ENCODE peak calls at places on chromosomes 2 and 18, in nine cellular contexts. One of them, this sample, is unnamed.

GRCh38 chr2:16224298-16225045 is 284.1 kb downstream of the MYCN start:
- DNase-seq in OCI-LY7: no peak
- DNase-seq in tibial artery: peak
- DNase-seq in upper lobe of right lung: peak
- DNase-seq in sigmoid colon: no peak
- DNase-seq in HCT116: no peak
- DNase-seq in CD8-positive, alpha-beta T cell: no peak
- DNase-seq in brain microvascular endothelial cell: no peak
- DNase-seq in PC-3: no peak
- DNase-seq in this sample: no peak

GRCh38 chr2:108630567-108631405 is 88.5 kb upstream of the RANBP2 start:
- DNase-seq in OCI-LY7: no peak
- DNase-seq in tibial artery: no peak
- DNase-seq in upper lobe of right lung: no peak
- DNase-seq in sigmoid colon: no peak
- DNase-seq in HCT116: no peak
- DNase-seq in CD8-positive, alpha-beta T cell: no peak
- DNase-seq in brain microvascular endothelial cell: no peak
- DNase-seq in PC-3: peak
- DNase-seq in this sample: no peak

GRCh38 chr2:88687384-88687783 is 4.1 kb upstream of the RPIA start:
- DNase-seq in OCI-LY7: no peak
- DNase-seq in tibial artery: no peak
- DNase-seq in upper lobe of right lung: no peak
- DNase-seq in sigmoid colon: no peak
- DNase-seq in HCT116: no peak
- DNase-seq in CD8-positive, alpha-beta T cell: no peak
- DNase-seq in brain microvascular endothelial cell: no peak
- DNase-seq in PC-3: no peak
- DNase-seq in this sample: no peak

GRCh38 chr18:58097127-58097906 is 53.3 kb downstream of the NEDD4L start:
- DNase-seq in OCI-LY7: no peak
- DNase-seq in tibial artery: no peak
- DNase-seq in upper lobe of right lung: peak
- DNase-seq in sigmoid colon: no peak
- DNase-seq in HCT116: no peak
- DNase-seq in CD8-positive, alpha-beta T cell: no peak
- DNase-seq in brain microvascular endothelial cell: peak
- DNase-seq in PC-3: no peak
- DNase-seq in this sample: peak

GRCh38 chr2:134245340-134245984 is 8.4 kb upstream of the MGAT5 start:
- DNase-seq in OCI-LY7: peak
- DNase-seq in tibial artery: peak
- DNase-seq in upper lobe of right lung: peak
- DNase-seq in sigmoid colon: peak
- DNase-seq in HCT116: peak
- DNase-seq in CD8-positive, alpha-beta T cell: peak
- DNase-seq in brain microvascular endothelial cell: peak
- DNase-seq in PC-3: peak
- DNase-seq in this sample: peak

GRCh38 chr2:198788676-198789075 is 669.1 kb downstream of the SATB2 start:
- DNase-seq in OCI-LY7: no peak
- DNase-seq in tibial artery: no peak
- DNase-seq in upper lobe of right lung: no peak
- DNase-seq in sigmoid colon: no peak
- DNase-seq in HCT116: no peak
- DNase-seq in CD8-positive, alpha-beta T cell: no peak
- DNase-seq in brain microvascular endothelial cell: no peak
- DNase-seq in PC-3: no peak
- DNase-seq in this sample: no peak

GRCh38 chr2:196988599-196988998 is 62.1 kb upstream of the PGAP1 start:
- DNase-seq in OCI-LY7: no peak
- DNase-seq in tibial artery: no peak
- DNase-seq in upper lobe of right lung: no peak
- DNase-seq in sigmoid colon: no peak
- DNase-seq in HCT116: no peak
- DNase-seq in CD8-positive, alpha-beta T cell: no peak
- DNase-seq in brain microvascular endothelial cell: no peak
- DNase-seq in PC-3: no peak
- DNase-seq in this sample: no peak

GRCh38 chr2:151261240-151261976 is at the start of gene RBM43:
- DNase-seq in OCI-LY7: peak
- DNase-seq in tibial artery: peak
- DNase-seq in upper lobe of right lung: peak
- DNase-seq in sigmoid colon: peak
- DNase-seq in HCT116: peak
- DNase-seq in CD8-positive, alpha-beta T cell: peak
- DNase-seq in brain microvascular endothelial cell: peak
- DNase-seq in PC-3: peak
- DNase-seq in this sample: peak

GRCh38 chr2:173708757-173709156 is 256.4 kb downstream of the SP3 start:
- DNase-seq in OCI-LY7: no peak
- DNase-seq in tibial artery: no peak
- DNase-seq in upper lobe of right lung: no peak
- DNase-seq in sigmoid colon: peak
- DNase-seq in HCT116: no peak
- DNase-seq in CD8-positive, alpha-beta T cell: no peak
- DNase-seq in brain microvascular endothelial cell: no peak
- DNase-seq in PC-3: no peak
- DNase-seq in this sample: no peak

GRCh38 chr2:122096788-122097187 is 341.3 kb downstream of the TSN start:
- DNase-seq in OCI-LY7: no peak
- DNase-seq in tibial artery: no peak
- DNase-seq in upper lobe of right lung: no peak
- DNase-seq in sigmoid colon: no peak
- DNase-seq in HCT116: no peak
- DNase-seq in CD8-positive, alpha-beta T cell: no peak
- DNase-seq in brain microvascular endothelial cell: no peak
- DNase-seq in PC-3: peak
- DNase-seq in this sample: no peak

GRCh38 chr2:110716959-110717645 is 15.3 kb upstream of the ACOXL start:
- DNase-seq in OCI-LY7: no peak
- DNase-seq in tibial artery: no peak
- DNase-seq in upper lobe of right lung: no peak
- DNase-seq in sigmoid colon: no peak
- DNase-seq in HCT116: no peak
- DNase-seq in CD8-positive, alpha-beta T cell: no peak
- DNase-seq in brain microvascular endothelial cell: no peak
- DNase-seq in PC-3: no peak
- DNase-seq in this sample: no peak
- H3K4me3 ChIP-seq in OCI-LY7: no peak
- H3K4me3 ChIP-seq in tibial artery: no peak
- H3K4me3 ChIP-seq in upper lobe of right lung: no peak
- H3K4me3 ChIP-seq in sigmoid colon: no peak
- H3K4me3 ChIP-seq in HCT116: no peak
- H3K4me3 ChIP-seq in CD8-positive, alpha-beta T cell: no peak
- H3K4me3 ChIP-seq in brain microvascular endothelial cell: no peak
- H3K4me3 ChIP-seq in PC-3: no peak
- H3K4me3 ChIP-seq in this sample: no peak

GRCh38 chr18:23179416-23179815 is 44.1 kb downstream of the CABLES1 start:
- DNase-seq in OCI-LY7: no peak
- DNase-seq in tibial artery: no peak
- DNase-seq in upper lobe of right lung: no peak
- DNase-seq in sigmoid colon: no peak
- DNase-seq in HCT116: no peak
- DNase-seq in CD8-positive, alpha-beta T cell: no peak
- DNase-seq in brain microvascular endothelial cell: no peak
- DNase-seq in PC-3: no peak
- DNase-seq in this sample: no peak

GRCh38 chr18:23177433-23178072 is 42.3 kb downstream of the CABLES1 start:
- DNase-seq in OCI-LY7: no peak
- DNase-seq in tibial artery: no peak
- DNase-seq in upper lobe of right lung: no peak
- DNase-seq in sigmoid colon: no peak
- DNase-seq in HCT116: no peak
- DNase-seq in CD8-positive, alpha-beta T cell: no peak
- DNase-seq in brain microvascular endothelial cell: no peak
- DNase-seq in PC-3: no peak
- DNase-seq in this sample: no peak

GRCh38 chr18:23176701-23177432 is 41.6 kb downstream of the CABLES1 start:
- DNase-seq in OCI-LY7: no peak
- DNase-seq in tibial artery: no peak
- DNase-seq in upper lobe of right lung: no peak
- DNase-seq in sigmoid colon: no peak
- DNase-seq in HCT116: no peak
- DNase-seq in CD8-positive, alpha-beta T cell: no peak
- DNase-seq in brain microvascular endothelial cell: no peak
- DNase-seq in PC-3: no peak
- DNase-seq in this sample: no peak

GRCh38 chr18:23178201-23178600 is 42.9 kb downstream of the CABLES1 start:
- DNase-seq in OCI-LY7: no peak
- DNase-seq in tibial artery: no peak
- DNase-seq in upper lobe of right lung: no peak
- DNase-seq in sigmoid colon: no peak
- DNase-seq in HCT116: no peak
- DNase-seq in CD8-positive, alpha-beta T cell: no peak
- DNase-seq in brain microvascular endothelial cell: no peak
- DNase-seq in PC-3: no peak
- DNase-seq in this sample: no peak

GRCh38 chr18:23178661-23179081 is 43.4 kb downstream of the CABLES1 start:
- DNase-seq in OCI-LY7: no peak
- DNase-seq in tibial artery: no peak
- DNase-seq in upper lobe of right lung: no peak
- DNase-seq in sigmoid colon: no peak
- DNase-seq in HCT116: no peak
- DNase-seq in CD8-positive, alpha-beta T cell: no peak
- DNase-seq in brain microvascular endothelial cell: no peak
- DNase-seq in PC-3: no peak
- DNase-seq in this sample: no peak
- H3K27ac ChIP-seq in OCI-LY7: no peak
- H3K27ac ChIP-seq in tibial artery: no peak
- H3K27ac ChIP-seq in upper lobe of right lung: no peak
- H3K27ac ChIP-seq in sigmoid colon: no peak
- H3K27ac ChIP-seq in HCT116: no peak
- H3K27ac ChIP-seq in CD8-positive, alpha-beta T cell: no peak
- H3K27ac ChIP-seq in brain microvascular endothelial cell: no peak
- H3K27ac ChIP-seq in PC-3: no peak
- H3K27ac ChIP-seq in this sample: no peak

GRCh38 chr18:12657048-12657848 is 659 bp downstream of the SPIRE1 start:
- DNase-seq in OCI-LY7: no peak
- DNase-seq in tibial artery: peak
- DNase-seq in upper lobe of right lung: peak
- DNase-seq in sigmoid colon: peak
- DNase-seq in HCT116: no peak
- DNase-seq in CD8-positive, alpha-beta T cell: peak
- DNase-seq in brain microvascular endothelial cell: peak
- DNase-seq in PC-3: peak
- DNase-seq in this sample: peak

GRCh38 chr18:12657849-12658829 is at the start of gene SPIRE1:
- DNase-seq in OCI-LY7: peak
- DNase-seq in tibial artery: peak
- DNase-seq in upper lobe of right lung: peak
- DNase-seq in sigmoid colon: peak
- DNase-seq in HCT116: no peak
- DNase-seq in CD8-positive, alpha-beta T cell: peak
- DNase-seq in brain microvascular endothelial cell: peak
- DNase-seq in PC-3: peak
- DNase-seq in this sample: peak

GRCh38 chr18:12652861-12653401 is 5.0 kb downstream of the SPIRE1 start:
- DNase-seq in OCI-LY7: no peak
- DNase-seq in tibial artery: no peak
- DNase-seq in upper lobe of right lung: no peak
- DNase-seq in sigmoid colon: no peak
- DNase-seq in HCT116: no peak
- DNase-seq in CD8-positive, alpha-beta T cell: no peak
- DNase-seq in brain microvascular endothelial cell: no peak
- DNase-seq in PC-3: peak
- DNase-seq in this sample: no peak

GRCh38 chr18:12656671-12657047 is 1.2 kb downstream of the SPIRE1 start:
- DNase-seq in OCI-LY7: no peak
- DNase-seq in tibial artery: no peak
- DNase-seq in upper lobe of right lung: no peak
- DNase-seq in sigmoid colon: no peak
- DNase-seq in HCT116: no peak
- DNase-seq in CD8-positive, alpha-beta T cell: no peak
- DNase-seq in brain microvascular endothelial cell: no peak
- DNase-seq in PC-3: no peak
- DNase-seq in this sample: no peak

DNA sequence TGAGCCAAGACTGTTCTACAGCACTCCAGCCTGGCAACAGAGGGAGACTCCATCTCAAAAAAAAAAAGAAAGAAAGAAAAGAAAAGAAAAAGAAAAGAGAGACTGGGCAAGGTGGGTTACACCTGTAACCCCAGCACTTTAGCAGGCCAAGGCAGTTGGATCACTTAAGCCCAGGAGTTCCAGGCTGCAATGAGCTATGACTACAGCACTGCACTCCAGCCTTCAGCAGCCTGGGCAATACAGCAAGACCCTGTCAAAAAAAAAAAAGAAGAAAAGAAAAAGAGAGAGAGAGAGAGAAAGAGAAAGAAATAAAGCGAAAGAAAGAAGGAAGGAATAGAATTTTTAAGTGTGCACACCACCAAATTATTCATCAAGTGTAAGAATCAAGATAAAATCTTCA is 2.9 kb downstream of the SPIRE1 start:
- DNase-seq in OCI-LY7: no peak
- DNase-seq in tibial artery: no peak
- DNase-seq in upper lobe of right lung: no peak
- DNase-seq in sigmoid colon: no peak
- DNase-seq in HCT116: no peak
- DNase-seq in CD8-positive, alpha-beta T cell: no peak
- DNase-seq in brain microvascular endothelial cell: no peak
- DNase-seq in PC-3: no peak
- DNase-seq in this sample: no peak
- H3K4me3 ChIP-seq in OCI-LY7: no peak
- H3K4me3 ChIP-seq in tibial artery: no peak
- H3K4me3 ChIP-seq in upper lobe of right lung: no peak
- H3K4me3 ChIP-seq in sigmoid colon: no peak
- H3K4me3 ChIP-seq in HCT116: no peak
- H3K4me3 ChIP-seq in CD8-positive, alpha-beta T cell: no peak
- H3K4me3 ChIP-seq in brain microvascular endothelial cell: no peak
- H3K4me3 ChIP-seq in PC-3: peak
- H3K4me3 ChIP-seq in this sample: no peak

GRCh38 chr2:100676346-100676745 is 113.6 kb downstream of the PDCL3 start:
- DNase-seq in OCI-LY7: no peak
- DNase-seq in tibial artery: no peak
- DNase-seq in upper lobe of right lung: no peak
- DNase-seq in sigmoid colon: no peak
- DNase-seq in HCT116: no peak
- DNase-seq in CD8-positive, alpha-beta T cell: no peak
- DNase-seq in brain microvascular endothelial cell: no peak
- DNase-seq in PC-3: no peak
- DNase-seq in this sample: no peak

GRCh38 chr2:100673691-100674485 is 111.1 kb downstream of the PDCL3 start:
- DNase-seq in OCI-LY7: no peak
- DNase-seq in tibial artery: no peak
- DNase-seq in upper lobe of right lung: no peak
- DNase-seq in sigmoid colon: no peak
- DNase-seq in HCT116: no peak
- DNase-seq in CD8-positive, alpha-beta T cell: no peak
- DNase-seq in brain microvascular endothelial cell: no peak
- DNase-seq in PC-3: no peak
- DNase-seq in this sample: no peak

GRCh38 chr2:100675855-100676254 is 113.1 kb downstream of the PDCL3 start:
- DNase-seq in OCI-LY7: no peak
- DNase-seq in tibial artery: no peak
- DNase-seq in upper lobe of right lung: no peak
- DNase-seq in sigmoid colon: no peak
- DNase-seq in HCT116: no peak
- DNase-seq in CD8-positive, alpha-beta T cell: no peak
- DNase-seq in brain microvascular endothelial cell: no peak
- DNase-seq in PC-3: no peak
- DNase-seq in this sample: no peak

GRCh38 chr2:100674671-100675070 is 111.9 kb downstream of the PDCL3 start:
- DNase-seq in OCI-LY7: no peak
- DNase-seq in tibial artery: no peak
- DNase-seq in upper lobe of right lung: no peak
- DNase-seq in sigmoid colon: no peak
- DNase-seq in HCT116: no peak
- DNase-seq in CD8-positive, alpha-beta T cell: no peak
- DNase-seq in brain microvascular endothelial cell: no peak
- DNase-seq in PC-3: no peak
- DNase-seq in this sample: no peak

GRCh38 chr2:100675373-100675772 is 112.6 kb downstream of the PDCL3 start:
- DNase-seq in OCI-LY7: no peak
- DNase-seq in tibial artery: no peak
- DNase-seq in upper lobe of right lung: no peak
- DNase-seq in sigmoid colon: no peak
- DNase-seq in HCT116: no peak
- DNase-seq in CD8-positive, alpha-beta T cell: no peak
- DNase-seq in brain microvascular endothelial cell: no peak
- DNase-seq in PC-3: no peak
- DNase-seq in this sample: no peak
- H3K27ac ChIP-seq in OCI-LY7: no peak
- H3K27ac ChIP-seq in tibial artery: no peak
- H3K27ac ChIP-seq in upper lobe of right lung: no peak
- H3K27ac ChIP-seq in sigmoid colon: no peak
- H3K27ac ChIP-seq in HCT116: no peak
- H3K27ac ChIP-seq in CD8-positive, alpha-beta T cell: no peak
- H3K27ac ChIP-seq in brain microvascular endothelial cell: no peak
- H3K27ac ChIP-seq in PC-3: no peak
- H3K27ac ChIP-seq in this sample: no peak

This sample was measured in SJSA1.